ENCODE peak calls at places on chromosomes 16 and 17, in seven cellular contexts. L, P, Z, Q, M, T and E are unnamed samples.

GRCh38 chr16:49827806-49828428 is 28.0 kb downstream of the ZNF423 start:
- DNase-seq in L (no peak), P (no peak), Z (no peak), Q (no peak), M (no peak), T (no peak), E (no peak)

GRCh38 chr17:48058393-48059124 is 10.4 kb downstream of the NFE2L1 start:
- DNase-seq in L (no peak), P (no peak), Z (no peak), Q (no peak), M (no peak), T (no peak), E (no peak)

GRCh38 chr16:48091077-48091476 is 64.7 kb downstream of the ABCC12 start:
- DNase-seq in L (no peak), P (no peak), Z (no peak), Q (no peak), M (no peak), T (no peak), E (no peak)

GRCh38 chr17:45996282-45996937 is 2.6 kb upstream of the STH start:
- DNase-seq in L (no peak), P (no peak), Z (no peak), Q (no peak), M (no peak), T (no peak), E (no peak)

GRCh38 chr16:73125860-73126259 is 77.9 kb upstream of the ZFHX3 start:
- DNase-seq in L (no peak), P (peak; percentile 25), Z (no peak), Q (no peak), M (no peak), T (no peak), E (no peak)

GRCh38 chr17:27878776-27879562 is 14.2 kb downstream of the LYRM9 start:
- DNase-seq in L (no peak), P (no peak), Z (no peak), Q (no peak), M (no peak), T (no peak), E (no peak)

GRCh38 chr17:77456951-77457548 is 316.3 kb downstream of the SEC14L1 start:
- DNase-seq in L (no peak), P (no peak), Z (no peak), Q (no peak), M (no peak), T (no peak), E (no peak)

GRCh38 chr17:7098802-7099459 is 15.7 kb downstream of the ASGR2 start:
- DNase-seq in L (no peak), P (no peak), Z (no peak), Q (no peak), M (no peak), T (no peak), E (no peak)

GRCh38 chr17:35175638-35176415 is 18.4 kb downstream of the SLC35G3 start:
- DNase-seq in L (no peak), P (no peak), Z (no peak), Q (no peak), M (no peak), T (no peak), E (no peak)

GRCh38 chr17:81683584-81684441 is at the start of the genes ARL16 and HGS:
- DNase-seq in L (peak; percentile 100), P (peak; percentile 99), Z (peak; percentile 96), Q (peak; percentile 100), M (peak; percentile 94), T (peak; percentile 99), E (peak; percentile 93)

GRCh38 chr17:73429440-73430164 is 117.8 kb upstream of the CDC42EP4 start:
- DNase-seq in L (peak; percentile 97), P (peak; percentile 96), Z (peak; percentile 38), Q (peak; percentile 92), M (peak; percentile 62), T (peak; percentile 91), E (peak; percentile 56)

GRCh38 chr16:77499373-77500285 is 64.8 kb upstream of the ADAMTS18 start:
- DNase-seq in L (peak; percentile 6), P (no peak), Z (no peak), Q (no peak), M (no peak), T (no peak), E (no peak)

GRCh38 chr17:3381957-3382356 is 4.2 kb downstream of the OR3A2 start:
- DNase-seq in L (no peak), P (no peak), Z (no peak), Q (no peak), M (no peak), T (no peak), E (no peak)

GRCh38 chr17:44797809-44798208 is 32.3 kb downstream of the GJC1 start:
- DNase-seq in L (no peak), P (no peak), Z (no peak), Q (no peak), M (no peak), T (no peak), E (no peak)

GRCh38 chr17:5122586-5123342 is 6.9 kb downstream of the USP6 start:
- DNase-seq in L (no peak), P (no peak), Z (no peak), Q (no peak), M (no peak), T (peak; percentile 70), E (peak; percentile 19)

GRCh38 chr17:60161598-60162330 is 12.0 kb downstream of the CA4 start:
- DNase-seq in L (no peak), P (no peak), Z (no peak), Q (no peak), M (no peak), T (peak; percentile 65), E (no peak)

GRCh38 chr16:73152731-73153130 is 104.8 kb upstream of the ZFHX3 start:
- DNase-seq in L (no peak), P (no peak), Z (no peak), Q (no peak), M (no peak), T (peak; percentile 69), E (no peak)

GRCh38 chr16:57798953-57799618 is 3.2 kb downstream of the KIFC3 start:
- DNase-seq in L (no peak), P (no peak), Z (no peak), Q (no peak), M (no peak), T (no peak), E (no peak)

GRCh38 chr17:75566456-75567233 is 21.0 kb upstream of the MYO15B start:
- DNase-seq in L (no peak), P (no peak), Z (no peak), Q (no peak), M (no peak), T (no peak), E (no peak)